ENCODE peak calls at places on chromosomes 6 and 20, in five cellular contexts. One of them, this sample, is unnamed.

GRCh38 chr20:31713312-31714049 is 9.2 kb downstream of the BCL2L1 start:
- DNase-seq in left ventricle myocardium inferior: peak
- DNase-seq in effector memory CD4-positive, alpha-beta T cell: no peak
- DNase-seq in CD4-positive, alpha-beta memory T cell: no peak
- DNase-seq in thoracic aorta: peak
- DNase-seq in this sample: no peak

GRCh38 chr6:148650941-148651540 is 95.8 kb upstream of the UST start:
- DNase-seq in left ventricle myocardium inferior: no peak
- DNase-seq in effector memory CD4-positive, alpha-beta T cell: no peak
- DNase-seq in CD4-positive, alpha-beta memory T cell: no peak
- DNase-seq in thoracic aorta: no peak
- DNase-seq in this sample: no peak

GRCh38 chr20:50368813-50369224 is 141.4 kb upstream of the PTPN1 start:
- DNase-seq in left ventricle myocardium inferior: no peak
- DNase-seq in effector memory CD4-positive, alpha-beta T cell: no peak
- DNase-seq in CD4-positive, alpha-beta memory T cell: no peak
- DNase-seq in thoracic aorta: no peak
- DNase-seq in this sample: no peak

GRCh38 chr20:3156811-3157619 is 2.6 kb downstream of the FASTKD5 start:
- DNase-seq in left ventricle myocardium inferior: no peak
- DNase-seq in effector memory CD4-positive, alpha-beta T cell: no peak
- DNase-seq in CD4-positive, alpha-beta memory T cell: no peak
- DNase-seq in thoracic aorta: no peak
- DNase-seq in this sample: peak

GRCh38 chr6:20302168-20302567 is 89.9 kb upstream of the MBOAT1 start:
- DNase-seq in left ventricle myocardium inferior: no peak
- DNase-seq in effector memory CD4-positive, alpha-beta T cell: no peak
- DNase-seq in CD4-positive, alpha-beta memory T cell: no peak
- DNase-seq in thoracic aorta: no peak
- DNase-seq in this sample: no peak

GRCh38 chr20:46330831-46331371 is 22.6 kb upstream of the CDH22 start:
- DNase-seq in left ventricle myocardium inferior: no peak
- DNase-seq in effector memory CD4-positive, alpha-beta T cell: no peak
- DNase-seq in CD4-positive, alpha-beta memory T cell: no peak
- DNase-seq in thoracic aorta: no peak
- DNase-seq in this sample: no peak

GRCh38 chr6:13923527-13924145 is 1.1 kb upstream of the RNF182 start:
- DNase-seq in left ventricle myocardium inferior: no peak
- DNase-seq in effector memory CD4-positive, alpha-beta T cell: no peak
- DNase-seq in CD4-positive, alpha-beta memory T cell: no peak
- DNase-seq in thoracic aorta: no peak
- DNase-seq in this sample: no peak

GRCh38 chr20:31566658-31567379 is 38.3 kb upstream of the ID1 start:
- DNase-seq in left ventricle myocardium inferior: no peak
- DNase-seq in effector memory CD4-positive, alpha-beta T cell: no peak
- DNase-seq in CD4-positive, alpha-beta memory T cell: no peak
- DNase-seq in thoracic aorta: no peak
- DNase-seq in this sample: peak

GRCh38 chr20:41028359-41029149 is at the start of gene TOP1:
- DNase-seq in left ventricle myocardium inferior: peak
- DNase-seq in effector memory CD4-positive, alpha-beta T cell: peak
- DNase-seq in CD4-positive, alpha-beta memory T cell: peak
- DNase-seq in thoracic aorta: peak
- DNase-seq in this sample: peak

GRCh38 chr6:166904101-166904746 is 52.1 kb downstream of the RNASET2 start:
- DNase-seq in left ventricle myocardium inferior: no peak
- DNase-seq in effector memory CD4-positive, alpha-beta T cell: no peak
- DNase-seq in CD4-positive, alpha-beta memory T cell: no peak
- DNase-seq in thoracic aorta: no peak
- DNase-seq in this sample: no peak

GRCh38 chr6:104591573-104592334 is 268.0 kb downstream of the HACE1 start:
- DNase-seq in left ventricle myocardium inferior: no peak
- DNase-seq in effector memory CD4-positive, alpha-beta T cell: no peak
- DNase-seq in CD4-positive, alpha-beta memory T cell: no peak
- DNase-seq in thoracic aorta: no peak
- DNase-seq in this sample: no peak

GRCh38 chr6:167571550-167571949 is 246.7 kb downstream of the TTLL2 start:
- DNase-seq in left ventricle myocardium inferior: no peak
- DNase-seq in effector memory CD4-positive, alpha-beta T cell: no peak
- DNase-seq in CD4-positive, alpha-beta memory T cell: no peak
- DNase-seq in thoracic aorta: no peak
- DNase-seq in this sample: no peak

GRCh38 chr6:157821342-157822033 is 1.6 kb upstream of the SNX9 start:
- DNase-seq in left ventricle myocardium inferior: no peak
- DNase-seq in effector memory CD4-positive, alpha-beta T cell: no peak
- DNase-seq in CD4-positive, alpha-beta memory T cell: no peak
- DNase-seq in thoracic aorta: no peak
- DNase-seq in this sample: no peak

GRCh38 chr20:7980332-7981046 is 39.1 kb downstream of the TMX4 start:
- DNase-seq in left ventricle myocardium inferior: no peak
- DNase-seq in effector memory CD4-positive, alpha-beta T cell: no peak
- DNase-seq in CD4-positive, alpha-beta memory T cell: no peak
- DNase-seq in thoracic aorta: no peak
- DNase-seq in this sample: peak

GRCh38 chr20:36573798-36574277 is 441 bp downstream of the TGIF2 start:
- DNase-seq in left ventricle myocardium inferior: peak
- DNase-seq in effector memory CD4-positive, alpha-beta T cell: peak
- DNase-seq in CD4-positive, alpha-beta memory T cell: no peak
- DNase-seq in thoracic aorta: no peak
- DNase-seq in this sample: no peak

GRCh38 chr20:23637282-23638221 is at the start of gene CST3:
- DNase-seq in left ventricle myocardium inferior: peak
- DNase-seq in effector memory CD4-positive, alpha-beta T cell: no peak
- DNase-seq in CD4-positive, alpha-beta memory T cell: no peak
- DNase-seq in thoracic aorta: peak
- DNase-seq in this sample: peak

GRCh38 chr20:5923493-5923892 is 26.8 kb downstream of the TRMT6 start:
- DNase-seq in left ventricle myocardium inferior: no peak
- DNase-seq in effector memory CD4-positive, alpha-beta T cell: no peak
- DNase-seq in CD4-positive, alpha-beta memory T cell: no peak
- DNase-seq in thoracic aorta: no peak
- DNase-seq in this sample: no peak

GRCh38 chr6:26554669-26555504 is 16.7 kb downstream of the HMGN4 start:
- DNase-seq in left ventricle myocardium inferior: peak
- DNase-seq in effector memory CD4-positive, alpha-beta T cell: peak
- DNase-seq in CD4-positive, alpha-beta memory T cell: peak
- DNase-seq in thoracic aorta: no peak
- DNase-seq in this sample: peak

GRCh38 chr20:51318058-51318960 is 224.2 kb downstream of the NFATC2 start:
- DNase-seq in left ventricle myocardium inferior: peak
- DNase-seq in effector memory CD4-positive, alpha-beta T cell: peak
- DNase-seq in CD4-positive, alpha-beta memory T cell: peak
- DNase-seq in thoracic aorta: no peak
- DNase-seq in this sample: peak

GRCh38 chr20:1323256-1323655 is 5.7 kb downstream of the SDCBP2 start:
- DNase-seq in left ventricle myocardium inferior: no peak
- DNase-seq in effector memory CD4-positive, alpha-beta T cell: no peak
- DNase-seq in CD4-positive, alpha-beta memory T cell: no peak
- DNase-seq in thoracic aorta: no peak
- DNase-seq in this sample: no peak

GRCh38 chr6:170298688-170299087 is 7.8 kb upstream of the DLL1 start:
- DNase-seq in left ventricle myocardium inferior: no peak
- DNase-seq in effector memory CD4-positive, alpha-beta T cell: no peak
- DNase-seq in CD4-positive, alpha-beta memory T cell: no peak
- DNase-seq in thoracic aorta: no peak
- DNase-seq in this sample: no peak

GRCh38 chr6:159301277-159301676 is 132.1 kb downstream of the FNDC1 start:
- DNase-seq in left ventricle myocardium inferior: no peak
- DNase-seq in effector memory CD4-positive, alpha-beta T cell: no peak
- DNase-seq in CD4-positive, alpha-beta memory T cell: no peak
- DNase-seq in thoracic aorta: no peak
- DNase-seq in this sample: no peak

GRCh38 chr6:112214749-112215269 is 39.6 kb downstream of the LAMA4 start:
- DNase-seq in left ventricle myocardium inferior: no peak
- DNase-seq in effector memory CD4-positive, alpha-beta T cell: no peak
- DNase-seq in CD4-positive, alpha-beta memory T cell: no peak
- DNase-seq in thoracic aorta: no peak
- DNase-seq in this sample: no peak

GRCh38 chr6:26604026-26604425 is 7.3 kb downstream of the ABT1 start:
- DNase-seq in left ventricle myocardium inferior: no peak
- DNase-seq in effector memory CD4-positive, alpha-beta T cell: no peak
- DNase-seq in CD4-positive, alpha-beta memory T cell: no peak
- DNase-seq in thoracic aorta: no peak
- DNase-seq in this sample: no peak

GRCh38 chr20:47907031-47907670 is 121.9 kb upstream of the SULF2 start:
- DNase-seq in left ventricle myocardium inferior: no peak
- DNase-seq in effector memory CD4-positive, alpha-beta T cell: no peak
- DNase-seq in CD4-positive, alpha-beta memory T cell: no peak
- DNase-seq in thoracic aorta: no peak
- DNase-seq in this sample: no peak

GRCh38 chr20:47905628-47906487 is 120.6 kb upstream of the SULF2 start:
- DNase-seq in left ventricle myocardium inferior: no peak
- DNase-seq in effector memory CD4-positive, alpha-beta T cell: no peak
- DNase-seq in CD4-positive, alpha-beta memory T cell: no peak
- DNase-seq in thoracic aorta: no peak
- DNase-seq in this sample: no peak
- H3K4me3 ChIP-seq in left ventricle myocardium inferior: no peak
- H3K4me3 ChIP-seq in effector memory CD4-positive, alpha-beta T cell: no peak
- H3K4me3 ChIP-seq in CD4-positive, alpha-beta memory T cell: no peak
- H3K4me3 ChIP-seq in thoracic aorta: no peak
- H3K4me3 ChIP-seq in this sample: no peak

DNA sequence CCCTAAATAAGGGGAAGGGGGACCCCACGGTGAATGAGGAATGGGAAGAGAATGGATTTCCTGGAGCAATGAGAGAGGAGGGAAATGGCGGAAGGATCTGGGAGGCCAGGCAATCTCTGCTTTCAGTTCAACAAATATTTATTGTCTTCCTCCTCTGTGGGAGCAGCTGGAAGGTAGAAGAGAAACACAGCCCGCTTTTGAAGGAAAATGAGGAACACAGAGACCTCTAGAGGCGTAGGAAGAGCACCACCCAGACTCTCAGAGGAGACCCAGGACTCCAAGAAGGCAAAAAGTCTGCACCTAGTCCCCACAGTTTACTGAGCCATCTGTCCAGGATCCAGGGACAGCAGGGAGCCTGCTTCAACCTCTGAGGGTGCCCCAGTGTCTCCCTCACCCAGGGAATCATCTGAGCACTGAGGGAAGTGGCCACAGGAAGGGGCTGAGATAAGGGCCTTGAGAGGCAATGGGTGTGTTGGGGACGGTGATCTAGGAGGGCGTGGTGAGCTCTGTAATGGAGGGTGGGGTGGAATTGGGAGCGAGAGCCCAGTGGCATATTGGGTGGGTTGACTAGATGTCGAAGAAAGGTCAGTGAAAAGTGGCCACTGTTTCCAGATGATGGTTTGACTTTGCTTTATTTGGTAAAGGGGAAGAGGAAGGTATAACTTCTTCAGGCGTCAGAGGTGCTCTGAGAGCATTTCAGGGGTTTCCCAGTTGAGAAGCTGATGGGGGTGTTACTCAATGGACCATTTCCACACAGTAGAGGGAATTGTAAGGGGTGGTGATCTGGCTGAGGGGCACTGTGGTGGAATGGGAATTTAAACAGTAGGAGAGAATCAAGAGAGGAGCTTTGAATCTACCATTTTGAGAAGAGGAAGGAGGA is 610 bp downstream of the PSORS1C1 start:
- DNase-seq in left ventricle myocardium inferior: no peak
- DNase-seq in effector memory CD4-positive, alpha-beta T cell: no peak
- DNase-seq in CD4-positive, alpha-beta memory T cell: no peak
- DNase-seq in thoracic aorta: no peak
- DNase-seq in this sample: no peak
- H3K4me3 ChIP-seq in left ventricle myocardium inferior: peak
- H3K4me3 ChIP-seq in effector memory CD4-positive, alpha-beta T cell: no peak
- H3K4me3 ChIP-seq in CD4-positive, alpha-beta memory T cell: no peak
- H3K4me3 ChIP-seq in thoracic aorta: peak
- H3K4me3 ChIP-seq in this sample: no peak

DNA sequence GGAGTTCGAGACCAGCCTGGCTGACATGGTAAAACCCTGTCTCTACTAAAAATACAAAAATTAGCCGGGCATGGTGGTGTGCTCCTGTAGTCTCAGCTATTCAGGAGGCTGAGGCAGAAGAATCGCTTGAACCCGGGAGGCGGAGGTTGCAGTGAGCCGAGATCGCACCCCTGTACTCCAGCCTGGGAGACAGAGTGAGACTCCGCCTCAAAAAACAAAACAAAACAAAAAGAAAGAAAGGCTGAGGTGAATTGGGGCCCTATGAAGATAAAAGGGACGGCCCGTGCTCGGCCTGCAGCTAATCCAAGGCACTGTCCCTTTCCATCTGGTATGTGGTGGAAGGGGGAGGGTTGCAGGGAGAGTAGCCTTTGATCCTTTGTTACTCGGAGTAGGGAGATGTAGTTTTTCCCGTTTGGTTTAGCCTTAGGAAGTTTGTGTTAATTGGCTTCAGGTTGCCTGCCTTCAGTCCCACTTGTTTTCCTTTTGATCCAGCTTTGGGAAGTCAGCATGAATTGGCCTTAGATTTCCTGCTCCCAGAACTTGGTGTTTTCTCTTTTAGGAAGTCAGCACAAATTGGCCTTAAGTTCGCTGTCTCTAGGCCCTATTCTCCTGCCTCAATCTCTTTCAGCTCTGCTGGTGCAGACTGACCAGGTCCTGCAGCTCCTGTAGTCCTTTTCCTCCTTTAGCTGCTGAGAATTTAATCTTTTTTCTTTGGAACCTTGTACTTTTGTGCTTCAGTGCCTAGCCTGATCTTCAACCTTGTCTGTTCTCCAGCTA is 36.1 kb upstream of the PAQR8 start:
- DNase-seq in left ventricle myocardium inferior: no peak
- DNase-seq in effector memory CD4-positive, alpha-beta T cell: no peak
- DNase-seq in CD4-positive, alpha-beta memory T cell: no peak
- DNase-seq in thoracic aorta: no peak
- DNase-seq in this sample: no peak
- H3K4me3 ChIP-seq in left ventricle myocardium inferior: no peak
- H3K4me3 ChIP-seq in effector memory CD4-positive, alpha-beta T cell: no peak
- H3K4me3 ChIP-seq in CD4-positive, alpha-beta memory T cell: no peak
- H3K4me3 ChIP-seq in thoracic aorta: no peak
- H3K4me3 ChIP-seq in this sample: no peak

GRCh38 chr6:33430991-33431879 is 11.4 kb downstream of the SYNGAP1 start:
- DNase-seq in left ventricle myocardium inferior: peak
- DNase-seq in effector memory CD4-positive, alpha-beta T cell: peak
- DNase-seq in CD4-positive, alpha-beta memory T cell: peak
- DNase-seq in thoracic aorta: no peak
- DNase-seq in this sample: peak
- H3K4me3 ChIP-seq in left ventricle myocardium inferior: peak
- H3K4me3 ChIP-seq in effector memory CD4-positive, alpha-beta T cell: peak
- H3K4me3 ChIP-seq in CD4-positive, alpha-beta memory T cell: peak
- H3K4me3 ChIP-seq in thoracic aorta: peak
- H3K4me3 ChIP-seq in this sample: peak

GRCh38 chr6:7035837-7036249 is 71.9 kb upstream of the RREB1 start:
- DNase-seq in left ventricle myocardium inferior: no peak
- DNase-seq in effector memory CD4-positive, alpha-beta T cell: no peak
- DNase-seq in CD4-positive, alpha-beta memory T cell: no peak
- DNase-seq in thoracic aorta: no peak
- DNase-seq in this sample: peak

GRCh38 chr6:7034055-7034454 is 73.7 kb upstream of the RREB1 start:
- DNase-seq in left ventricle myocardium inferior: no peak
- DNase-seq in effector memory CD4-positive, alpha-beta T cell: no peak
- DNase-seq in CD4-positive, alpha-beta memory T cell: no peak
- DNase-seq in thoracic aorta: no peak
- DNase-seq in this sample: no peak

GRCh38 chr6:7033202-7033601 is 74.6 kb upstream of the RREB1 start:
- DNase-seq in left ventricle myocardium inferior: no peak
- DNase-seq in effector memory CD4-positive, alpha-beta T cell: no peak
- DNase-seq in CD4-positive, alpha-beta memory T cell: no peak
- DNase-seq in thoracic aorta: no peak
- DNase-seq in this sample: no peak
- H3K4me3 ChIP-seq in left ventricle myocardium inferior: no peak
- H3K4me3 ChIP-seq in effector memory CD4-positive, alpha-beta T cell: no peak
- H3K4me3 ChIP-seq in CD4-positive, alpha-beta memory T cell: no peak
- H3K4me3 ChIP-seq in thoracic aorta: no peak
- H3K4me3 ChIP-seq in this sample: no peak

This sample was measured in Jurkat, Clone E6-1.